ENCODE peak calls at places on chromosomes 13 and 19, in six cellular contexts. One of them, this sample, is unnamed.
A peak's percentile ranks its signal among the peaks of the same experiment; 100 is the strongest.

GRCh38 chr19:4976412-4977298 is 7.7 kb downstream of the KDM4B start:
- DNase-seq in Calu3: no peak
- DNase-seq in left ventricle myocardium inferior: peak; percentile 72
- DNase-seq in retina: no peak
- DNase-seq in fibroblast of mammary gland: peak; percentile 99
- DNase-seq in fibroblast of villous mesenchyme: peak; percentile 99
- DNase-seq in this sample: no peak

GRCh38 chr19:2255982-2256685 is at the start of gene JSRP1:
- DNase-seq in left ventricle myocardium inferior: no peak
- DNase-seq in retina: no peak
- DNase-seq in fibroblast of mammary gland: no peak
- DNase-seq in fibroblast of villous mesenchyme: no peak
- DNase-seq in Calu3: no peak
- DNase-seq in this sample: no peak

GRCh38 chr19:6414033-6414643 is 10.5 kb downstream of the KHSRP start:
- DNase-seq in fibroblast of mammary gland: no peak
- DNase-seq in fibroblast of villous mesenchyme: no peak
- DNase-seq in Calu3: no peak
- DNase-seq in retina: no peak
- DNase-seq in left ventricle myocardium inferior: no peak
- DNase-seq in this sample: peak; percentile 36

GRCh38 chr13:61648546-61648945 is 232.9 kb upstream of the PCDH20 start:
- DNase-seq in fibroblast of villous mesenchyme: no peak
- DNase-seq in retina: no peak
- DNase-seq in Calu3: no peak
- DNase-seq in left ventricle myocardium inferior: no peak
- DNase-seq in fibroblast of mammary gland: no peak
- DNase-seq in this sample: no peak

GRCh38 chr19:5147971-5148793 is 179.3 kb downstream of the KDM4B start:
- DNase-seq in retina: no peak
- DNase-seq in Calu3: no peak
- DNase-seq in fibroblast of villous mesenchyme: no peak
- DNase-seq in left ventricle myocardium inferior: peak; percentile 10
- DNase-seq in fibroblast of mammary gland: peak; percentile 64
- DNase-seq in this sample: no peak

GRCh38 chr19:4909172-4909896 is at the start of gene UHRF1:
- DNase-seq in fibroblast of villous mesenchyme: peak; percentile 12
- DNase-seq in fibroblast of mammary gland: no peak
- DNase-seq in left ventricle myocardium inferior: no peak
- DNase-seq in retina: peak; percentile 77
- DNase-seq in Calu3: peak; percentile 55
- DNase-seq in this sample: peak; percentile 72

GRCh38 chr13:111470933-111471332 is 150.5 kb downstream of the TEX29 start:
- DNase-seq in Calu3: no peak
- DNase-seq in left ventricle myocardium inferior: no peak
- DNase-seq in fibroblast of mammary gland: no peak
- DNase-seq in retina: no peak
- DNase-seq in fibroblast of villous mesenchyme: no peak
- DNase-seq in this sample: no peak

GRCh38 chr19:2750739-2751437 is 11.1 kb upstream of the SLC39A3 start:
- DNase-seq in retina: no peak
- DNase-seq in left ventricle myocardium inferior: no peak
- DNase-seq in fibroblast of villous mesenchyme: no peak
- DNase-seq in Calu3: no peak
- DNase-seq in fibroblast of mammary gland: no peak
- DNase-seq in this sample: no peak

This sample was measured in Caco-2.